ENCODE peak calls at places on chromosomes 6 and 20, in five cellular contexts. X is endothelial cell of umbilical vein, O is neural progenitor cell, U is GM23248, P is fibroblast of lung. Z is an unnamed sample. For H3K36me3 and H3K79me2, the result is how much of the 10 kb centered on the place peaks cover.

GRCh38 chr6:11460001-11460668 is 77.4 kb upstream of the TMEM170B start:
- DNase-seq in X (peak), O (no peak), U (peak), P (no peak), Z (peak)

GRCh38 chr6:26199773-26200728 is 112.8 kb downstream of the HFE start:
- DNase-seq in X (no peak), O (peak), U (peak), P (peak), Z (no peak)

GRCh38 chr20:22781869-22782268 is 197.5 kb upstream of the FOXA2 start:
- DNase-seq in X (no peak), O (no peak), U (no peak), P (no peak), Z (no peak)

GRCh38 chr6:3289664-3290055 is 30.9 kb downstream of the PSMG4 start:
- DNase-seq in X (no peak), O (no peak), U (no peak), P (no peak), Z (no peak)

GRCh38 chr6:2140438-2141128 is 104.8 kb downstream of the GMDS start:
- DNase-seq in X (no peak), O (no peak), U (no peak), P (no peak), Z (no peak)

GRCh38 chr6:14088600-14089168 is 28.9 kb upstream of the CD83 start:
- DNase-seq in X (no peak), O (no peak), U (no peak), P (no peak), Z (no peak)

GRCh38 chr6:158232445-158233213 is 64.5 kb downstream of the GTF2H5 start:
- DNase-seq in X (peak), O (peak), U (peak), P (peak), Z (peak)

GRCh38 chr6:12336121-12336971 is 46.2 kb downstream of the EDN1 start:
- DNase-seq in X (no peak), O (peak), U (no peak), P (no peak), Z (no peak)

GRCh38 chr20:2338702-2339101 is 42.0 kb upstream of the TGM6 start:
- DNase-seq in X (no peak), O (no peak), U (no peak), P (no peak), Z (peak)

GRCh38 chr6:8082954-8083858 is 19.0 kb upstream of the BLOC1S5 start:
- DNase-seq in X (peak), O (no peak), U (peak), P (peak), Z (no peak)

GRCh38 chr6:112338310-112338709 is 8.8 kb upstream of the RFPL4B start:
- DNase-seq in X (no peak), O (no peak), U (peak), P (no peak), Z (no peak)

GRCh38 chr6:39228992-39229767 is at the start of gene KCNK5:
- DNase-seq in X (peak), O (peak), U (peak), P (peak), Z (no peak)

GRCh38 chr6:157537518-157537917 is 156.5 kb downstream of the ZDHHC14 start:
- DNase-seq in X (no peak), O (no peak), U (no peak), P (no peak), Z (no peak)

GRCh38 chr6:100088009-100088408 is 94.0 kb upstream of the MCHR2 start:
- DNase-seq in X (no peak), O (no peak), U (peak), P (peak), Z (no peak)

GRCh38 chr6:17845598-17845997 is 138.9 kb upstream of the NUP153 start:
- DNase-seq in X (no peak), O (peak), U (no peak), P (no peak), Z (no peak)

GRCh38 chr20:38536310-38536709 is 44.7 kb upstream of the ADIG start:
- DNase-seq in X (no peak), O (no peak), U (peak), P (peak), Z (no peak)

GRCh38 chr6:12605888-12606345 is 110.7 kb upstream of the PHACTR1 start:
- DNase-seq in X (peak), O (peak), U (peak), P (peak), Z (peak)

GRCh38 chr6:133983099-133983939 is 30.3 kb downstream of the TBPL1 start:
- DNase-seq in X (no peak), O (peak), U (no peak), P (peak), Z (no peak)

GRCh38 chr6:159969204-159969912 is 476 bp downstream of the IGF2R start:
- DNase-seq in X (peak), O (peak), U (peak), P (no peak), Z (peak)

GRCh38 chr20:41364236-41364855 is 2.3 kb downstream of the EMILIN3 start:
- DNase-seq in X (no peak), O (no peak), U (no peak), P (no peak), Z (no peak)

GRCh38 chr6:326896-327537 is 34.7 kb downstream of the DUSP22 start:
- DNase-seq in X (no peak), O (no peak), U (no peak), P (no peak), Z (no peak)

GRCh38 chr6:114471450-114471849 is 128.6 kb upstream of the HS3ST5 start:
- DNase-seq in X (no peak), O (peak), U (no peak), P (no peak), Z (no peak)

GRCh38 chr6:138162104-138162946 is 586 bp downstream of the ARFGEF3 start:
- DNase-seq in X (peak), O (peak), U (peak), P (peak), Z (no peak)

GRCh38 chr6:62059898-62060297 is 226.1 kb downstream of the KHDRBS2 start:
- DNase-seq in X (no peak), O (no peak), U (no peak), P (no peak), Z (no peak)

GRCh38 chr6:54877713-54878317 is 31.2 kb downstream of the FAM83B start:
- DNase-seq in X (no peak), O (no peak), U (no peak), P (no peak), Z (no peak)

GRCh38 chr6:32442243-32442667 is 2.6 kb downstream of the HLA-DRA start:
- DNase-seq in X (no peak), O (no peak), U (no peak), P (no peak), Z (no peak)

GRCh38 chr6:107114872-107115694 is at the start of gene BEND3:
- DNase-seq in X (no peak), O (peak), U (peak), P (no peak), Z (peak)

GRCh38 chr6:411402-412145 is 20.0 kb downstream of the IRF4 start:
- DNase-seq in X (no peak), O (no peak), U (peak), P (no peak), Z (no peak)

GRCh38 chr6:39452306-39452705 is 129.8 kb upstream of the KCNK16 start:
- DNase-seq in X (no peak), O (no peak), U (peak), P (peak), Z (no peak)

GRCh38 chr20:46354920-46355654 is 46.8 kb upstream of the CDH22 start:
- DNase-seq in X (no peak), O (no peak), U (no peak), P (no peak), Z (no peak)

GRCh38 chr6:139546117-139546495 is 171.7 kb upstream of the CITED2 start:
- DNase-seq in X (no peak), O (no peak), U (no peak), P (no peak), Z (no peak)

GRCh38 chr6:139549561-139550070 is 175.2 kb upstream of the CITED2 start:
- DNase-seq in X (no peak), O (no peak), U (no peak), P (no peak), Z (no peak)

GRCh38 chr6:139553916-139554315 is 179.5 kb upstream of the CITED2 start:
- DNase-seq in X (no peak), O (no peak), U (no peak), P (no peak), Z (no peak)

GRCh38 chr6:139547082-139547776 is 172.8 kb upstream of the CITED2 start:
- DNase-seq in X (no peak), O (no peak), U (peak), P (peak), Z (no peak)

GRCh38 chr6:139550361-139550760 is 175.9 kb upstream of the CITED2 start:
- DNase-seq in X (no peak), O (no peak), U (no peak), P (no peak), Z (no peak)
- H3K36me3 ChIP-seq in X (under half), O (under half), U (under half), P (under half), Z (under half)

DNA sequence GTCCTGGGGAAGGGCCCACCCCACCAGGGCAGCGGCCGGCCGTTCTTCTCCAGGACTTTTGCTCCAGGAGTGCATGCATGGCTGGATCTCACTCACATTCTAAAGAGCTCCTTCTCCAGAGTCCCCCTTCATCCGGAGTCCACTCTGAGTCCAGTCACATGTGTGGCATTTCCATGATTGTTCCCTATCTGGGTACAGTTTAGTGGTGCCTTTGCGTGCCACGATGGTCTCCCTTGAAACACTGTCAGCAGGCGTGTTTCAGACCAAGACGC is 20.9 kb downstream of the OSBPL2 start:
- DNase-seq in X (no peak), O (no peak), U (no peak), P (no peak), Z (no peak)
- H3K79me2 ChIP-seq in X (under half), O (under half), U (half or more), P (under half), Z (under half)

DNA sequence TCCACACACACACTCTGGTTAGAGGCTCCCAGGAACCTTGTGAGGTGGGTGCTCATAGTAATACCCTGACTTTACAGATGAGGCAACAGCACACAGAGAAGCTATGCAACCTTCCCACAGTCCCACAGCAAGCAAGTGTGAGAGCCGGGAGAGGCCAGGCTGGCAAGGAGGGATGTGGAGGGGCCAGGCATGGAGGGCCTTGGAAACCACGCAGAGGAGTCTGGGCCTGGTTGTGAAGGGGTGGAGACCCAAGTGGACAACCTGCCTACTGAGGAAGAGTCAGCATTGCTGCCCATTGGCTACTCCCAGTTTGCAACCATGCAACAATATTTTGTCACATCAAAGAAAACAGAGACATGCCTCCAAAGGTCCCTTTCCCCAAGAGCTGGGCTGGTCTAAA is 68.5 kb downstream of the NOL4L start:
- DNase-seq in X (no peak), O (no peak), U (no peak), P (no peak), Z (no peak)
- H3K9ac ChIP-seq in X (no peak), O (no peak), U (no peak), P (no peak), Z (no peak)

GRCh38 chr20:37205130-37205529 is 25.8 kb upstream of the MROH8 start:
- DNase-seq in X (no peak), O (peak), U (no peak), P (no peak), Z (no peak)

GRCh38 chr20:37209661-37210314 is 30.4 kb upstream of the MROH8 start:
- DNase-seq in X (no peak), O (no peak), U (no peak), P (no peak), Z (no peak)

GRCh38 chr20:37209193-37209592 is 29.8 kb upstream of the MROH8 start:
- DNase-seq in X (no peak), O (no peak), U (no peak), P (no peak), Z (no peak)

GRCh38 chr20:37204056-37204455 is 24.7 kb upstream of the MROH8 start:
- DNase-seq in X (no peak), O (no peak), U (no peak), P (no peak), Z (no peak)

DNA sequence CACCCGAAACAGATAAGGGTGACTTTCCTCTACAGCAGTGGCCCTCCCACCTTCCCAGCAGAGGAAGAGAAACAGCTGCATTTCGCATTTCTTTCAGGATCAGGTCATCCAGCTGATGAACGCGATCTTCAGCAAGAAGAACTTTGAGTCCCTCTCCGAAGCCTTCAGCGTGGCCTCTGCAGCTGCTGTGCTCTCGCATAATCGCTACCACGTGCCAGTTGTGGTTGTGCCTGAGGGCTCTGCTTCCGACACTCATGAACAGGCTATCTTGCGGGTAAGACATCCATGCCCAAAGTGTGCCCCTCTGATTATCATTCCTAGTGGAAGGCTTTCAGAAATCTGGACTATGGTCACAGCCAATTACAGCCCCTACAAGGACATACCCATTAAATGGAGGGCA is 27.8 kb upstream of the MROH8 start:
- DNase-seq in X (no peak), O (no peak), U (no peak), P (no peak), Z (no peak)
- H3K36me3 ChIP-seq in X (under half), O (under half), U (under half), P (under half), Z (half or more)

GRCh38 chr6:144334150-144334708 is 49.1 kb downstream of the UTRN start:
- DNase-seq in X (no peak), O (no peak), U (no peak), P (no peak), Z (peak)
- H3K79me2 ChIP-seq in X (under half), O (under half), U (half or more), P (under half), Z (under half)

GRCh38 chr20:61257596-61257995 is 5.5 kb downstream of the CDH4 start:
- DNase-seq in X (no peak), O (no peak), U (no peak), P (no peak), Z (no peak)

GRCh38 chr20:61256819-61257218 is 4.8 kb downstream of the CDH4 start:
- DNase-seq in X (no peak), O (no peak), U (no peak), P (no peak), Z (no peak)

GRCh38 chr20:61253640-61254511 is 1.8 kb downstream of the CDH4 start:
- DNase-seq in X (no peak), O (peak), U (peak), P (peak), Z (no peak)

GRCh38 chr20:61254881-61255589 is 3.0 kb downstream of the CDH4 start:
- DNase-seq in X (no peak), O (no peak), U (peak), P (peak), Z (no peak)

DNA sequence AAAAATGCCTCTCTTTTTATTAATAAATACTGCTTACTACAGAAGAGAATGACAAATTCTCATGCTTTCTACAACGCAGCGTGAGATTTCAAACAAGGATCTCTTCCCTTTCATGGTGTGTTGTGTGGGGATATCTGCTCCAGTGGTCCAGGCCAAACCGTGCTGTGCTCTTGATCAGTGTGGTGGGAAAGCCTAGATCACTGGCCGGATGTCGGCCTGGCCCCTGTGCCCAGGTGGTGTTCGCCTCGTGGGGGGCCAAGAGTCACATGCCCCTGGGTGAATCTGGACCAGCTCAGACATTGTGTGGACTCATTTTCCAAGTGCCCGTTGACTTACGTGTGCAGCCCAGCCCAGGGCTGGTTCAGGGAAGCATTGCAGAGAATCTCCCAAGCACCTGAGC is 4.3 kb downstream of the CDH4 start:
- DNase-seq in X (no peak), O (no peak), U (no peak), P (no peak), Z (no peak)
- H3K9ac ChIP-seq in X (no peak), O (no peak), U (no peak), P (no peak), Z (no peak)

GRCh38 chr6:152130441-152130840 is 323.0 kb downstream of the ESR1 start:
- DNase-seq in X (peak), O (no peak), U (peak), P (no peak), Z (no peak)

GRCh38 chr6:152136449-152136825 is 329.0 kb downstream of the ESR1 start:
- DNase-seq in X (peak), O (no peak), U (peak), P (no peak), Z (no peak)

GRCh38 chr6:152135755-152136448 is 328.4 kb downstream of the ESR1 start:
- DNase-seq in X (no peak), O (no peak), U (no peak), P (no peak), Z (no peak)
- H3K36me3 ChIP-seq in X (under half), O (under half), U (half or more), P (under half), Z (under half)